ENCODE peak calls at places on chromosomes 11 and 22, in five cellular contexts. M is tibial nerve, G is GM12878, P is prostate gland, O is heart left ventricle. H is an unnamed sample. For H3K4me1, the result is how much of the 10 kb centered on the place peaks cover.

GRCh38 chr11:71931245-71931602 is 2.4 kb downstream of the RNF121 start:
- DNase-seq in P (no peak), G (peak), O (no peak), M (no peak), H (no peak)

GRCh38 chr11:126698576-126698975 is 302.0 kb downstream of the KIRREL3 start:
- DNase-seq in P (no peak), O (no peak), M (no peak), G (no peak), H (no peak)

GRCh38 chr11:59778122-59778521 is 22.9 kb downstream of the STX3 start:
- DNase-seq in G (no peak), O (no peak), P (no peak), M (no peak), H (peak)

GRCh38 chr11:103529217-103529684 is 420.0 kb downstream of the DYNC2H1 start:
- DNase-seq in G (no peak), P (no peak), O (no peak), M (no peak), H (no peak)

GRCh38 chr11:38169286-38169685 is 1571.2 kb upstream of the RAG2 start:
- DNase-seq in M (no peak), O (no peak), P (no peak), G (no peak), H (no peak)

GRCh38 chr11:90179923-90180322 is 42.9 kb downstream of the CHORDC1 start:
- DNase-seq in O (no peak), P (no peak), M (no peak), G (no peak), H (no peak)

GRCh38 chr11:88454881-88455280 is 117.3 kb upstream of the CTSC start:
- DNase-seq in G (no peak), P (no peak), O (no peak), M (no peak), H (no peak)

GRCh38 chr11:65185869-65186341 is 4.2 kb downstream of the CAPN1 start:
- DNase-seq in G (no peak), O (no peak), M (no peak), P (no peak), H (peak)

GRCh38 chr11:131671764-131672163 is 301.3 kb downstream of the NTM start:
- DNase-seq in G (no peak), M (no peak), P (no peak), O (no peak), H (no peak)

GRCh38 chr22:26139320-26139719 is 29.9 kb upstream of the SEZ6L start:
- DNase-seq in G (no peak), O (no peak), P (peak), M (no peak), H (peak)

GRCh38 chr11:45091563-45092392 is 54.7 kb upstream of the PRDM11 start:
- DNase-seq in M (no peak), P (no peak), O (no peak), G (no peak), H (no peak)

GRCh38 chr22:41998361-41999261 is at the start of gene WBP2NL:
- DNase-seq in G (peak), M (peak), P (peak), O (peak), H (peak)

GRCh38 chr22:46846832-46847355 is 84.4 kb downstream of the TBC1D22A start:
- DNase-seq in G (no peak), O (no peak), M (no peak), P (no peak), H (no peak)

GRCh38 chr22:24416611-24417010 is 10.8 kb upstream of the ADORA2A start:
- DNase-seq in P (no peak), G (no peak), M (no peak), O (no peak), H (no peak)

GRCh38 chr11:94675239-94675638 is 92.9 kb upstream of the AMOTL1 start:
- DNase-seq in M (no peak), P (no peak), O (no peak), G (no peak), H (no peak)

GRCh38 chr22:42316988-42317387 is 46.5 kb upstream of the TCF20 start:
- DNase-seq in G (no peak), O (no peak), M (peak), P (peak), H (no peak)

GRCh38 chr11:32892355-32893090 is at the start of gene QSER1:
- DNase-seq in G (no peak), O (peak), M (peak), P (peak), H (peak)

GRCh38 chr11:62632492-62632891 is 10.7 kb upstream of the B3GAT3 start:
- DNase-seq in P (no peak), G (no peak), M (no peak), O (peak), H (no peak)

GRCh38 chr11:67275606-67276409 is 9.5 kb downstream of the GRK2 start:
- DNase-seq in O (peak), P (no peak), M (no peak), G (no peak), H (no peak)

GRCh38 chr11:67274768-67275605 is 8.7 kb downstream of the GRK2 start:
- DNase-seq in M (no peak), G (no peak), O (peak), P (no peak), H (peak)

GRCh38 chr11:67277231-67277961 is 11.1 kb downstream of the GRK2 start:
- DNase-seq in G (peak), P (peak), M (peak), O (peak), H (peak)

GRCh38 chr11:67278135-67278938 is 10.8 kb upstream of the ANKRD13D start:
- DNase-seq in P (no peak), M (no peak), G (no peak), O (peak), H (no peak)

GRCh38 chr11:67276821-67277230 is 10.6 kb downstream of the GRK2 start:
- DNase-seq in M (no peak), G (no peak), P (no peak), O (peak), H (peak)
- TF ChIP-seq CTCF in M (peak), G (peak), P (no peak), O (peak), H (peak)

DNA sequence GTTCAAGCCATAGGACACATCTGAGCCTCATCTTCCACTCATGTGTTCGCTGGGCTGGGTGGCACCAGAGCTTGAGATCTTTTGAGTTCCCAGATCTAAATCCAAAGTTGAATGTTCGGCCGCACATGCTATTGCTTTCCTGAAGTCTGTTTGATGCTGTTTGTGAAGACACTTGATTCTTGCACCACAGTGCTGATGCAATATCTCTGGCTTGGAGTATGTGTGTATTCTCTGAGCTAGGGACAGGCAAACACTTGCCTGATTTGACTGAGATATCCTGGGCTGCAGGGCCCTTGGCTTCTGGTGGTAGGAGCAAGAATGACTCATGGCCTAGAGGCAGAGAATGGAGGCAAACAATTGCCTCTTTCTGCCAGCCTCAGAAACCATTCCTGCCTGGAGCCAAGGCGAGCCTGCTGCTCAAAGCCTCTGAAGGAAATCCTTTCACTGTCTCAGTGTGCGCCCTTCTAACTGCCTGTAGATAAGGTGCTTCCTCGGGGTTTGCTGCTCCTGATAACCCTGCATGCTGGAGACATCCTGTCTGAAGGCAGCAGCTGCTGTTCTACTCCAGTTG is 73.0 kb downstream of the CYB5R2 start:
- DNase-seq in O (no peak), M (peak), P (peak), G (no peak), H (peak)
- H3K27ac ChIP-seq in O (no peak), M (peak), P (peak), G (no peak), H (peak)

GRCh38 chr22:50581031-50581949 is 1.4 kb downstream of the CHKB start:
- DNase-seq in P (no peak), O (no peak), G (no peak), M (no peak), H (no peak)
- H3K4me1 ChIP-seq in P (under half), O (half or more), G (under half), M (under half), H (under half)

GRCh38 chr22:45502215-45503070 is at the start of gene FBLN1:
- DNase-seq in O (peak), P (no peak), G (no peak), M (peak), H (no peak)
- TF ChIP-seq CTCF in O (peak), P (no peak), G (no peak), M (no peak), H (no peak)